ENCODE peak calls at places on chromosomes 1 and 21, in six cellular contexts. J, D, K, P, Z and B are unnamed samples. For H3K9me3, the result is how much of the 10 kb centered on the place peaks cover.

GRCh38 chr1:6357243-6357929 is 36.2 kb downstream of the ACOT7 start:
- DNase-seq in J (peak), D (no peak), K (no peak), P (no peak), Z (no peak), B (no peak)

GRCh38 chr1:34590211-34590623 is 164.6 kb upstream of the GJB5 start:
- DNase-seq in J (no peak), D (no peak), K (no peak), P (no peak), Z (no peak), B (no peak)

GRCh38 chr1:170290226-170290625 is 144.5 kb downstream of the NTMT2 start:
- DNase-seq in J (no peak), D (no peak), K (no peak), P (no peak), Z (no peak), B (no peak)

GRCh38 chr1:206734499-206735142 is 36.0 kb upstream of the IL19 start:
- DNase-seq in J (peak), D (no peak), K (peak), P (no peak), Z (peak), B (no peak)

GRCh38 chr1:39671433-39671792 is 494 bp downstream of the NT5C1A start:
- DNase-seq in J (no peak), D (no peak), K (peak), P (no peak), Z (no peak), B (peak)

GRCh38 chr1:31793086-31793485 is 22.7 kb downstream of the SPOCD1 start:
- DNase-seq in J (no peak), D (peak), K (peak), P (peak), Z (no peak), B (no peak)

GRCh38 chr1:159289059-159289458 is 13.1 kb upstream of the FCER1A start:
- DNase-seq in J (no peak), D (no peak), K (no peak), P (no peak), Z (no peak), B (no peak)

GRCh38 chr21:32412162-32412997 is at the start of gene EVA1C:
- DNase-seq in J (no peak), D (peak), K (peak), P (peak), Z (peak), B (peak)

GRCh38 chr1:178899402-178899801 is 28.5 kb upstream of the ANGPTL1 start:
- DNase-seq in J (no peak), D (no peak), K (no peak), P (no peak), Z (no peak), B (no peak)

GRCh38 chr1:179079113-179079761 is 2.6 kb upstream of the TOR3A start:
- DNase-seq in J (peak), D (no peak), K (no peak), P (peak), Z (peak), B (peak)

GRCh38 chr21:15638856-15639549 is 90.8 kb upstream of the USP25 start:
- DNase-seq in J (no peak), D (peak), K (no peak), P (peak), Z (no peak), B (no peak)

GRCh38 chr1:152328801-152329391 is 3.9 kb upstream of the FLG start:
- DNase-seq in J (no peak), D (no peak), K (no peak), P (no peak), Z (no peak), B (no peak)

GRCh38 chr1:152325111-152325510 is at the start of gene FLG:
- DNase-seq in J (no peak), D (no peak), K (no peak), P (no peak), Z (no peak), B (no peak)
- H3K9me3 ChIP-seq in J (under half), D (under half), K (under half), P (under half), Z (under half), B (under half)

GRCh38 chr1:12548279-12549105 is 69.5 kb downstream of the DHRS3 start:
- DNase-seq in J (no peak), D (no peak), K (no peak), P (no peak), Z (no peak), B (no peak)
- H3K27ac ChIP-seq in J (no peak), D (peak), K (no peak), P (peak), Z (no peak), B (peak)

GRCh38 chr21:21203822-21204339 is 205.7 kb downstream of the NCAM2 start:
- DNase-seq in J (no peak), D (no peak), K (no peak), P (no peak), Z (no peak), B (no peak)
- H3K9me3 ChIP-seq in J (under half), D (under half), K (under half), P (under half), Z (under half), B (under half)

GRCh38 chr21:44897326-44898010 is 23.2 kb downstream of the ITGB2 start:
- DNase-seq in J (no peak), D (no peak), K (no peak), P (no peak), Z (no peak), B (no peak)
- H3K27ac ChIP-seq in J (no peak), D (no peak), K (no peak), P (no peak), Z (no peak), B (no peak)

GRCh38 chr1:157478030-157478429 is 74.3 kb downstream of the FCRL5 start:
- DNase-seq in J (no peak), D (no peak), K (no peak), P (no peak), Z (no peak), B (no peak)
- H3K9me3 ChIP-seq in J (under half), D (under half), K (under half), P (under half), Z (under half), B (under half)

DNA sequence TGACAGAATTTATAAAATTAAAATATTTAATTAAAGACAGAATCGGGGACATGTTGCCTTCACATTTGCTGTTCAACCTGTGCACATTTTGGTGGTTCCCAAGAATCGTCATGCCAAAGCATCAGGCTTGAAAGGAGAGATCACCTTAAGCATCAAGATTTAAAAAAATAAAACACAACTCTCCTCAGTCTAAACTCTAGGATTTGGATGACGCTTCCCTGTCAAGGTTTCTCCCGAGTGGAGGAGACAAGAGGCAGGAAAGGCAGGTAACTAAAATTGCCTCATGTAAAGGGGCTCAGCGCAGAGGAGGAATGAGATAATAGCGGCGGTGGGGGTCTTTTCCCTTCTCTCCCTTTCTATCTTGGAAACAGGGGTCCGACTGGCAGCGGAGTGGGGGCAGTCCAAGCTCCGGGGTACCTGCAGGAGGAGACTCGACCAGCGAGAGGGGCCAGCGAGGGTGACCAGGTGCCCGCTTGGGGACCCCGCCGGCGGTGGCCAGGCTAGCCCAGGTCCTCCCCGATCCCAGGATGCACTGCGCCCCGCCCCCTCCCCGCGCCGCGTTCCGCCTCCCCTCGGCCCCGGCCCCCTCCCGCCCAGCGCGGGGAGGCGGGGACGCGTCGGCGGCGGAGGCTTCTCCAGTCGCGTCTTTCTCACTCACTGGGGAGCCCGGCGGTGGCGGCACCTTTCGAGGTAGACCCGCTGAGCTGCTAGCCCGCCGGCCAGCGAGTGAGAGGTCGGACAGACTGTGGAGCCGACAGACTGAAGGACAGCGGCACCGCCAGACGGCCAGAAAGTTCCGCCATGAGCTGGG is at the start of gene FNBP1L:
- DNase-seq in J (no peak), D (peak), K (peak), P (peak), Z (peak), B (peak)
- H3K27ac ChIP-seq in J (no peak), D (peak), K (no peak), P (peak), Z (peak), B (peak)

GRCh38 chr1:227604446-227604845 is 41.1 kb downstream of the ZNF678 start:
- DNase-seq in J (no peak), D (no peak), K (no peak), P (no peak), Z (no peak), B (no peak)
- H3K9me3 ChIP-seq in J (under half), D (under half), K (under half), P (under half), Z (under half), B (under half)

GRCh38 chr1:9768983-9769382 is 54.8 kb downstream of the CLSTN1 start:
- DNase-seq in J (no peak), D (no peak), K (no peak), P (no peak), Z (no peak), B (no peak)
- H3K27ac ChIP-seq in J (no peak), D (no peak), K (no peak), P (no peak), Z (no peak), B (no peak)

GRCh38 chr21:39852726-39853510 is 14.3 kb upstream of the PCP4 start:
- DNase-seq in J (no peak), D (no peak), K (no peak), P (no peak), Z (no peak), B (no peak)
- H3K9me3 ChIP-seq in J (under half), D (under half), K (under half), P (under half), Z (under half), B (under half)

GRCh38 chr1:172145231-172145651 is 275.2 kb upstream of the C1orf105 start:
- DNase-seq in J (no peak), D (no peak), K (no peak), P (peak), Z (no peak), B (peak)

GRCh38 chr1:172144445-172145060 is 275.9 kb upstream of the C1orf105 start:
- DNase-seq in J (no peak), D (peak), K (peak), P (peak), Z (no peak), B (peak)

GRCh38 chr1:172138636-172139035 is 281.8 kb upstream of the C1orf105 start:
- DNase-seq in J (no peak), D (no peak), K (no peak), P (peak), Z (no peak), B (no peak)

GRCh38 chr1:172143384-172144025 is 277.0 kb upstream of the C1orf105 start:
- DNase-seq in J (no peak), D (no peak), K (no peak), P (no peak), Z (no peak), B (no peak)

DNA sequence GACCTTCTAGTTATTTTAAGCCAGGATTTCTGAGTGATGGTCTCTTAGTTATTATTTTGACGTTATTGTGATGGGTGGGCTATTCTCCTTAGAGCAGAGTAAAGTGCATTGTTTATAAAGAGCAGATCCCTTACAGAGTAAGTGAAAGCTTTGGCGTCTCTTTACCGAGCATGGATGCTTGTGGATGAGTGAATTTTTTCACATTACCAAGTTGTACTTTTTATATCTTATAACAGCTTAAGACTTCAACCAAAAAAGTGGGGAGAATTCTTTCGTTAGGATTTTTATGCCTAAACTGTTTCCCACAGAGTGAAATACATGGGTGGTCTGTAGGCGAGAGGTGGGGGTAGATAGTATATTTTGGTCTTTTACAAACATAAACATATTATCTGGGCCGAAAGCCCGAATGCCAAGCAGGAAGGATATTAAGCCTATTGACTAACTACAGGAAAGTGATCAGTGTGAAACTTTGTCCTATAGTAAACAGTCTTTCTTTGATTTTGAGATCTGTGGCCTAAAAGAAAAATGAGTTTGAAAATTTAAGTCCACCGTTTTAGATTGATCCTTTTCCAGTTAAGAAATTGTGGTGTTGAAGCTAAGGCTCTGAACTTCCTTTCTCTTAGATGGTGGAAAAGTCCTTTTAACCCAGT is 279.0 kb upstream of the C1orf105 start:
- DNase-seq in J (no peak), D (no peak), K (no peak), P (no peak), Z (no peak), B (no peak)
- H3K27ac ChIP-seq in J (no peak), D (peak), K (peak), P (peak), Z (no peak), B (peak)